ENCODE peak calls at places on chromosomes 2 and 18, in five cellular contexts. B is HL-60, V is GM23338, H is ovary, X is AG04449. N is an unnamed sample.
A peak's percentile ranks its signal among the peaks of the same experiment; 100 is the strongest.

GRCh38 chr2:237269121-237269875 is 144.7 kb downstream of the COL6A3 start:
- DNase-seq in V (no peak), H (peak; percentile 16), X (no peak), B (no peak), N (no peak)

GRCh38 chr2:16374671-16375070 is 291.0 kb downstream of the CYRIA start:
- DNase-seq in X (no peak), V (no peak), B (no peak), H (no peak), N (no peak)

GRCh38 chr2:128624425-128624795 is 305.7 kb upstream of the HS6ST1 start:
- DNase-seq in X (no peak), B (no peak), H (no peak), V (no peak), N (no peak)

GRCh38 chr2:145344076-145344724 is 824.3 kb upstream of the ZEB2 start:
- DNase-seq in H (no peak), X (no peak), V (no peak), B (no peak), N (peak; percentile 5)

GRCh38 chr2:202541137-202541536 is 93.6 kb upstream of the FAM117B start:
- DNase-seq in V (no peak), H (no peak), X (no peak), B (no peak), N (no peak)

GRCh38 chr2:84874381-84875212 is 6.3 kb downstream of the TRABD2A start:
- DNase-seq in B (no peak), X (no peak), V (no peak), H (no peak), N (no peak)

GRCh38 chr2:3624059-3624794 is 29.3 kb downstream of the COLEC11 start:
- DNase-seq in V (no peak), H (peak; percentile 9), B (no peak), X (no peak), N (no peak)

GRCh38 chr2:204950695-204951094 is 405.4 kb downstream of the PARD3B start:
- DNase-seq in X (peak; percentile 41), V (no peak), B (no peak), H (no peak), N (peak; percentile 8)

GRCh38 chr2:84458436-84459027 is 548 bp downstream of the SUCLG1 start:
- DNase-seq in V (no peak), H (no peak), B (peak; percentile 18), X (no peak), N (no peak)

GRCh38 chr2:157760949-157761348 is 115.2 kb downstream of the ACVR1 start:
- DNase-seq in V (peak; percentile 31), X (no peak), H (no peak), B (no peak), N (no peak)

GRCh38 chr2:138182913-138183312 is 218.6 kb downstream of the HNMT start:
- DNase-seq in H (no peak), V (no peak), B (no peak), X (no peak), N (no peak)

GRCh38 chr2:100136310-100136709 is 6.1 kb downstream of the AFF3 start:
- DNase-seq in X (no peak), H (no peak), V (no peak), B (no peak), N (no peak)

GRCh38 chr18:54776282-54776977 is 51.8 kb upstream of the RAB27B start:
- DNase-seq in X (peak; percentile 97), V (no peak), H (no peak), B (no peak), N (peak; percentile 96)

GRCh38 chr18:26491194-26491816 is 57.0 kb downstream of the KCTD1 start:
- DNase-seq in V (no peak), X (no peak), H (no peak), B (no peak), N (no peak)

GRCh38 chr2:220029013-220029412 is 401.6 kb downstream of the SLC4A3 start:
- DNase-seq in V (no peak), B (no peak), H (no peak), X (no peak), N (no peak)

GRCh38 chr18:43681661-43682060 is 404.4 kb upstream of the SYT4 start:
- DNase-seq in H (no peak), B (no peak), X (no peak), V (peak; percentile 16), N (no peak)

GRCh38 chr2:206442854-206443734 is at the start of gene ADAM23:
- DNase-seq in X (no peak), B (no peak), V (peak; percentile 84), H (peak; percentile 79), N (no peak)

GRCh38 chr2:139940701-139941100 is 1160.5 kb upstream of the NXPH2 start:
- DNase-seq in B (no peak), V (no peak), H (no peak), X (no peak), N (no peak)

GRCh38 chr2:139949242-139949972 is 1169.2 kb upstream of the NXPH2 start:
- DNase-seq in H (no peak), V (no peak), X (no peak), B (no peak), N (no peak)

GRCh38 chr2:139946690-139947089 is 1166.5 kb upstream of the NXPH2 start:
- DNase-seq in X (no peak), H (no peak), B (no peak), V (peak; percentile 47), N (no peak)
- TF ChIP-seq CTCF in X (no peak), H (no peak), B (peak; percentile 4), V (peak; percentile 70), N (no peak)

GRCh38 chr18:34794346-34794745 is 84.2 kb downstream of the DTNA start:
- DNase-seq in H (no peak), X (no peak), B (no peak), V (no peak), N (no peak)
- H3K4me3 ChIP-seq in H (no peak overlapping the region), X (no peak overlapping the region), B (no peak overlapping the region), V (no peak overlapping the region), N (no peak overlapping the region)

GRCh38 chr2:176137249-176137573 is 7.7 kb downstream of the HOXD8 start:
- DNase-seq in X (no peak), H (no peak), V (no peak), B (no peak), N (no peak)

GRCh38 chr2:176134978-176135575 is 5.6 kb downstream of the HOXD8 start:
- DNase-seq in H (peak; percentile 34), V (no peak), X (no peak), B (no peak), N (no peak)

GRCh38 chr2:176138526-176139169 is 9.1 kb downstream of the HOXD8 start:
- DNase-seq in B (no peak), V (no peak), H (peak; percentile 38), X (no peak), N (no peak)

GRCh38 chr2:176137883-176138282 is 8.4 kb downstream of the HOXD8 start:
- DNase-seq in H (peak; percentile 20), X (no peak), B (no peak), V (no peak), N (no peak)

GRCh38 chr2:176136375-176137248 is 7.1 kb downstream of the HOXD8 start:
- DNase-seq in B (no peak), X (no peak), H (peak; percentile 70), V (peak; percentile 66), N (no peak)
- TF ChIP-seq CTCF in B (no peak), X (no peak), H (peak; percentile 9), V (no peak), N (no peak)

GRCh38 chr2:11446733-11447248 is 19.2 kb downstream of the E2F6 start:
- DNase-seq in V (peak; percentile 89), H (peak; percentile 51), B (peak; percentile 34), X (no peak), N (peak; percentile 48)
- H3K4me3 ChIP-seq in V (no peak overlapping the region), H (no peak overlapping the region), B (no peak overlapping the region), X (no peak overlapping the region), N (no peak overlapping the region)

N was measured in astrocyte of the cerebellum.